ENCODE peak calls at places on chromosomes 2 and 18, in five cellular contexts. V is lower lobe of right lung, H is PC-9, A is neural progenitor cell, M is GM12878. W is an unnamed sample. For H3K9me3, the result is how much of the 10 kb centered on the place peaks cover.

GRCh38 chr2:75640621-75641121 is 5.9 kb upstream of the MRPL19 start:
- DNase-seq in V (peak), H (peak), M (no peak), A (peak), W (peak)

GRCh38 chr2:216318470-216318869 is 53.8 kb downstream of the MARCHF4 start:
- DNase-seq in V (no peak), H (no peak), M (no peak), A (no peak), W (no peak)

GRCh38 chr2:24856791-24857211 is 63.2 kb downstream of the ADCY3 start:
- DNase-seq in M (no peak), V (no peak), A (no peak), H (no peak), W (no peak)

GRCh38 chr2:219569041-219569440 is 2.3 kb downstream of the OBSL1 start:
- DNase-seq in V (no peak), A (no peak), H (peak), M (no peak), W (peak)

GRCh38 chr18:36399055-36399454 is 101.5 kb downstream of the FHOD3 start:
- DNase-seq in V (no peak), A (no peak), M (no peak), H (no peak), W (no peak)

GRCh38 chr18:52348209-52348608 is 8.2 kb downstream of the DCC start:
- DNase-seq in M (no peak), A (peak), H (no peak), V (no peak), W (peak)

GRCh38 chr18:3441290-3441689 is 8.7 kb upstream of the TGIF1 start:
- DNase-seq in M (no peak), H (no peak), A (peak), V (no peak), W (peak)

GRCh38 chr2:183408562-183408961 is 284.3 kb downstream of the NUP35 start:
- DNase-seq in V (no peak), A (no peak), H (no peak), M (no peak), W (no peak)

GRCh38 chr2:169361706-169362345 is 508 bp downstream of the LRP2 start:
- DNase-seq in H (no peak), A (peak), V (peak), M (no peak), W (peak)

GRCh38 chr2:136034629-136035028 is 49.2 kb upstream of the DARS1 start:
- DNase-seq in M (no peak), V (no peak), A (no peak), H (no peak), W (no peak)

GRCh38 chr18:55405655-55406373 is 182.2 kb downstream of the TCF4 start:
- DNase-seq in H (peak), A (peak), M (no peak), V (peak), W (no peak)

GRCh38 chr2:227717687-227718567 is at the start of gene SLC19A3:
- DNase-seq in V (peak), A (peak), H (no peak), M (no peak), W (peak)

GRCh38 chr2:133674433-133675331 is 106.4 kb upstream of the NCKAP5 start:
- DNase-seq in M (no peak), V (peak), A (peak), H (no peak), W (no peak)

GRCh38 chr2:7377861-7378569 is 460.8 kb downstream of the RNF144A start:
- DNase-seq in A (peak), H (no peak), V (no peak), M (no peak), W (peak)

GRCh38 chr2:14385043-14385442 is 247.5 kb upstream of the LRATD1 start:
- DNase-seq in H (no peak), A (no peak), M (no peak), V (no peak), W (no peak)

GRCh38 chr18:79581911-79582310 is 97.7 kb upstream of the CTDP1 start:
- DNase-seq in V (peak), H (no peak), A (no peak), M (no peak), W (peak)

GRCh38 chr2:62410926-62411456 is 95.0 kb downstream of the TMEM17 start:
- DNase-seq in V (no peak), H (peak), M (no peak), A (no peak), W (no peak)

GRCh38 chr2:23617817-23618216 is 232.8 kb downstream of the KLHL29 start:
- DNase-seq in M (no peak), A (no peak), V (no peak), H (no peak), W (no peak)

GRCh38 chr2:112923237-112923966 is 12.4 kb downstream of the IL37 start:
- DNase-seq in A (no peak), M (no peak), V (no peak), H (no peak), W (no peak)

GRCh38 chr2:231810905-231811304 is 24.7 kb downstream of the COPS7B start:
- DNase-seq in H (no peak), M (no peak), A (no peak), V (no peak), W (no peak)

GRCh38 chr2:159526433-159526832 is 89.9 kb downstream of the BAZ2B start:
- DNase-seq in V (no peak), H (no peak), A (no peak), M (no peak), W (no peak)

GRCh38 chr2:29579495-29580178 is 341.7 kb downstream of the ALK start:
- DNase-seq in H (no peak), M (no peak), A (no peak), V (no peak), W (no peak)

GRCh38 chr18:73895701-73896100 is 251.9 kb downstream of the FBXO15 start:
- DNase-seq in H (peak), M (no peak), A (no peak), V (no peak), W (no peak)

GRCh38 chr18:37986665-37987064 is 421.1 kb upstream of the CELF4 start:
- DNase-seq in V (no peak), M (no peak), H (no peak), A (no peak), W (no peak)

GRCh38 chr2:96769816-96770215 is 9.1 kb downstream of the CNNM4 start:
- DNase-seq in V (peak), H (no peak), A (no peak), M (no peak), W (no peak)

GRCh38 chr18:72544092-72544886 is at the start of gene CBLN2:
- DNase-seq in V (peak), H (no peak), A (peak), M (no peak), W (peak)

GRCh38 chr18:13261658-13262357 is 43.2 kb downstream of the LDLRAD4 start:
- DNase-seq in A (no peak), M (no peak), H (no peak), V (no peak), W (no peak)

GRCh38 chr2:12318427-12319057 is 398.2 kb upstream of the TRIB2 start:
- DNase-seq in M (no peak), A (no peak), V (no peak), H (peak), W (no peak)

GRCh38 chr2:64594563-64594989 is 59.1 kb downstream of the SERTAD2 start:
- DNase-seq in A (no peak), V (no peak), H (peak), M (no peak), W (no peak)

GRCh38 chr2:119888673-119889072 is 124.2 kb upstream of the EPB41L5 start:
- DNase-seq in M (no peak), H (no peak), A (no peak), V (no peak), W (no peak)

GRCh38 chr18:13831864-13832508 is 8.0 kb downstream of the MC5R start:
- DNase-seq in V (no peak), A (peak), H (peak), M (no peak), W (no peak)

GRCh38 chr18:37541517-37541916 is 24.1 kb downstream of the CELF4 start:
- DNase-seq in V (no peak), M (no peak), A (no peak), H (no peak), W (no peak)

GRCh38 chr2:20012282-20013060 is at the start of gene MATN3:
- DNase-seq in H (no peak), V (peak), A (peak), M (no peak), W (peak)

GRCh38 chr2:143716527-143716926 is 587.3 kb downstream of the ARHGAP15 start:
- DNase-seq in A (no peak), H (no peak), V (no peak), M (no peak), W (no peak)

GRCh38 chr2:187148059-187148714 is 299.2 kb upstream of the ZSWIM2 start:
- DNase-seq in M (no peak), V (no peak), H (no peak), A (no peak), W (no peak)

GRCh38 chr2:120247851-120248250 is 4.8 kb upstream of the RALB start:
- DNase-seq in M (no peak), H (no peak), A (no peak), V (no peak), W (no peak)

GRCh38 chr2:235692076-235692475 is 198.2 kb downstream of the AGAP1 start:
- DNase-seq in A (no peak), H (no peak), M (no peak), V (no peak), W (no peak)

GRCh38 chr2:64825831-64826496 is 163.2 kb upstream of the SLC1A4 start:
- DNase-seq in M (no peak), V (no peak), A (no peak), H (no peak), W (no peak)

DNA sequence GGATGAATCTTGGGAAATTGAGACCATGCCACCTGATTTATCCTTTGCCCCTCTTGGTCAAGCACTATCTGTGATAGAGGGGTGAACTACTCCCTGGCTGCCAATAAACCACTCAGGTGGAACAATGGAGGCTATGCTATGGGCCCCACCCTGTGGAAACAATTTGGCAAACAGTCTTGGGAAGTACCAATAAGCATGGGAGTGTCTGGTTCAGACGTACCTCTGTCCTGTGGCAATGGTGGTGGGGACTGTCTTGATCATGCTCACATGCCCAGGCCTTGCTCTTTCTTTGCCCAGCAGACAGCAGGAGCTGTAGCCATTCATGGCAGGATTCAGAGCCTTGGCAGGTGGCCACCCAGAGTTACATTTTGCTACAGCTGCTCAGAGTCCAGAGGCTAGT is 658.7 kb downstream of the KCNJ3 start:
- DNase-seq in A (no peak), M (no peak), H (no peak), V (no peak), W (no peak)
- TF ChIP-seq CTCF in A (no peak), M (no peak), H (no peak), V (no peak), W (no peak)

GRCh38 chr2:54642684-54643430 is 80.6 kb upstream of the EML6 start:
- DNase-seq in H (no peak), A (no peak), V (no peak), M (no peak), W (no peak)

GRCh38 chr2:54639609-54640008 is 83.9 kb upstream of the EML6 start:
- DNase-seq in V (no peak), H (no peak), A (no peak), M (no peak), W (no peak)

GRCh38 chr2:54640834-54641540 is 82.5 kb upstream of the EML6 start:
- DNase-seq in A (no peak), V (no peak), H (no peak), M (no peak), W (no peak)

GRCh38 chr2:54644236-54644635 is 79.2 kb upstream of the EML6 start:
- DNase-seq in M (no peak), V (no peak), H (no peak), A (no peak), W (no peak)

GRCh38 chr2:54641988-54642387 is 81.5 kb upstream of the EML6 start:
- DNase-seq in A (no peak), V (no peak), H (no peak), M (no peak), W (no peak)
- H3K27ac ChIP-seq in A (no peak), V (no peak), H (no peak), M (no peak), W (no peak)

DNA sequence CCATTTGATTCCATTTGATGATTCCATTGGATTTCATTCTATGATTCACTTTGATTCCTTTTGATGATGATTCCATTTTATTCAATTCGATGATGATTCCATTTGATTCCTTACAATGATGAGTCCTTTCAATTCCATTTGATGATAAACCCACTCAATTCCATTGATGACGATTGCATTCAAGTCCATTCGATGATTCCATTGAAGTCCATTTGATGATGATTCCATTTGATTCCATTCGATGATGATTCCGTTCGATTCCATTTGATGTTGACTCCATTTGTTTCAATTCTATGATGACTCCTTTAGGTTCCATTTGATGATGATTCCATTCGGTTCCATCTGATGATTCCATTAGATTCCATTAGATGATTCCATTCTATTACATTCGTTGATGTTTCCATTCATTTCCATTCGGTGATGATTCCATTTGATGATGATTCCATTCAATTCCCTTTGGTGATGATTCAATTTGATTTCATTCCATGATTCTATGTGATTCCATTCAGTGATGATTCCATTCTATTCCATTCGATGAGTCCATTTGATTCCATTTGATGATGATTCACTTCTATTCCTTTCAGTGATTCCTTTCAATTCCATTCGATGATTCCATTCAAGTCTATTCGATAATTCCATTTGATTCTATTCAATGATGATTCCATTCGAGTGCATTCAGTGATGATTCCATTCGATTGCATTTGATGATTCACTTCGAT is 1106.0 kb downstream of the RPIA start:
- DNase-seq in M (no peak), H (no peak), V (no peak), A (no peak), W (no peak)
- H3K9me3 ChIP-seq in M (under half), H (half or more), V (half or more), A (half or more), W (under half)

GRCh38 chr18:22167091-22167470 is 2.3 kb upstream of the GATA6 start:
- DNase-seq in M (no peak), H (no peak), A (peak), V (no peak), W (no peak)

GRCh38 chr18:22165049-22165602 is 4.3 kb upstream of the GATA6 start:
- DNase-seq in H (no peak), M (no peak), V (no peak), A (peak), W (no peak)

GRCh38 chr18:22165603-22166069 is 3.8 kb upstream of the GATA6 start:
- DNase-seq in A (peak), M (no peak), H (no peak), V (no peak), W (no peak)

GRCh38 chr18:22167471-22168151 is 1.8 kb upstream of the GATA6 start:
- DNase-seq in H (no peak), M (no peak), V (no peak), A (peak), W (no peak)

DNA sequence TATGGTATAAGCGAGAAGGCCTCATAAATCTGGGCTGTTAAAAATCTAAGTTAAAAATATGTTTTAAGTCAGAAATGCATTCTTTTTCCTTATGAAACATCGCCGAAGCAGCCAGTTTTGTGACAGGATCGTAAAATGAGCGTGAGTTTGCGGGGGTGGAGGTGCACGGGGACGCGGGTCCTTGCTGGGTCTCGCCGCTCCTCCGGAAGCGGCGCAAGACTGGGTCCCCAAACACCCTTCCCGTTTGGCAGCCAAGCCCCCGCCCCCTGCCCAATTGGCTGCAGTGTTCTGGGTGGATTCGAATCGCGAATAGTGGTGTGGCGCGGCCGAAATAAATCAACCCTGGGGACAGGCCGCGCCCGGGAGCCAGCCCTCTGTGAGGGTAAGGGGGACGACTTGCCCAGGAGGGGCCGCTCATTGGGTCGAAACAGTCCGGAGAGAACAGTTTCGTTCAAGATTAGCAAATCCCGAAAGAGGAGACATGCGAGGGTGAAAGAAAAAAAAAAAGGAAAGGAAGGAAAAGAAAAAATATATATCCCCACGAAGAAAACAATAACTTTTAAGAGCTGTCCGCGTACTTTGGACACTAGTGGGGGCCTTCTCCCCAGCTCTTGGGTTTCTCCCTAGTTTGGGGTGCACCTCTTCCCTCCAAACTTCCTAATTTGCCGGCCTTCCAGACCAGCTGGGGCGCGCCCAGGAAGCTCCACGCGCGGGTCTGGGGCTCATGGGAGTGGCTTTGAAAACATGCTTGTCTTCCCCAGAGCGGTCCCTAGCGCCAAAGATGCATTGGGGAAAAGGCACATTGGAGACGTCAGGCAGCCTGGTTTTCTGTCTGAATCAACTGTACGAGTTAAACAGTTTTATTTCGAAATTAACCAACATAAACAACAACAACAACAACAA is 3.1 kb upstream of the GATA6 start:
- DNase-seq in M (no peak), V (no peak), H (no peak), A (peak), W (no peak)
- TF ChIP-seq CTCF in M (no peak), V (no peak), H (no peak), A (no peak), W (no peak)

GRCh38 chr18:22176622-22177495 is 7.5 kb downstream of the GATA6 start:
- DNase-seq in A (peak), H (no peak), M (no peak), V (peak), W (no peak)
- H3K27ac ChIP-seq in A (no peak), H (no peak), M (no peak), V (peak), W (no peak)

GRCh38 chr2:22521620-22522019 is 863.4 kb upstream of the KLHL29 start:
- DNase-seq in M (no peak), A (peak), H (no peak), V (no peak), W (peak)
- H3K9me3 ChIP-seq in M (under half), A (under half), H (under half), V (under half), W (under half)

GRCh38 chr2:28319118-28320008 is 73.3 kb upstream of the FOSL2 start:
- DNase-seq in V (no peak), H (no peak), A (peak), M (no peak), W (no peak)
- TF ChIP-seq CTCF in V (no peak), H (no peak), A (peak), M (no peak), W (no peak)

DNA sequence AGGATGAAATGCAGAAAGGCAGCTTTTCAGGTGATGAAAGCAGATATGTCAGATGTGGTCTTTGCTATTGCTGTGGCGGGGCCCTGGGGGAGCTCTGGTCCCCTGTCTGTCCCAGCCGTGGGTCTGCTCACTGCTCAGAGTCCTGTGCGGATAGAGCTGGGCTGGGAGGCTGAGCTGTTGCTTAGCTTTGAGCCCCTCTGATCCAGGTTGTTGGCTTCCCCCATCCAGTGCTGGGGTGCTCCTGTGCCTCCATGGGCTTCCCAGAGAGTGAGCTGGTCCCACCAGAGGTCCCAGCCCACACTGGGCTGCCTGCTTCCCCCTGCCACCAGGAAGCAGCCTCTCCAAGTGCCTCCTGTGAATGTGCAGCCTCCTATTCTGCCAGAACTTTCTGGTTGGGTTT is 55.4 kb downstream of the SH3RF3 start:
- DNase-seq in H (no peak), A (no peak), M (no peak), V (no peak), W (no peak)
- H3K27ac ChIP-seq in H (no peak), A (no peak), M (no peak), V (no peak), W (no peak)

W was measured in WERI-Rb-1.